ENCODE peak calls at places on chromosomes 3 and 15, in six cellular contexts. One of them, this sample, is unnamed.

GRCh38 chr3:9067352-9067975 is 104.2 kb upstream of the RAD18 start:
- DNase-seq in AG04450: peak
- DNase-seq in SK-N-SH: peak
- DNase-seq in stomach: peak
- DNase-seq in A549: peak
- DNase-seq in chondrocyte: no peak
- DNase-seq in this sample: peak

GRCh38 chr3:16322189-16322588 is 57.2 kb downstream of the OXNAD1 start:
- DNase-seq in AG04450: no peak
- DNase-seq in SK-N-SH: no peak
- DNase-seq in stomach: no peak
- DNase-seq in A549: no peak
- DNase-seq in chondrocyte: no peak
- DNase-seq in this sample: no peak

GRCh38 chr3:119084371-119085069 is 49.9 kb upstream of the IGSF11 start:
- DNase-seq in AG04450: no peak
- DNase-seq in SK-N-SH: no peak
- DNase-seq in stomach: no peak
- DNase-seq in A549: peak
- DNase-seq in chondrocyte: peak
- DNase-seq in this sample: peak

GRCh38 chr3:101548527-101549105 is 13.1 kb upstream of the TRMT10C start:
- DNase-seq in AG04450: no peak
- DNase-seq in SK-N-SH: no peak
- DNase-seq in stomach: no peak
- DNase-seq in A549: no peak
- DNase-seq in chondrocyte: no peak
- DNase-seq in this sample: no peak

GRCh38 chr3:197151562-197151961 is 121.9 kb upstream of the MELTF start:
- DNase-seq in AG04450: peak
- DNase-seq in SK-N-SH: no peak
- DNase-seq in stomach: peak
- DNase-seq in A549: no peak
- DNase-seq in chondrocyte: no peak
- DNase-seq in this sample: peak

GRCh38 chr15:74589826-74590225 is 25.8 kb upstream of the CLK3 start:
- DNase-seq in AG04450: no peak
- DNase-seq in SK-N-SH: no peak
- DNase-seq in stomach: no peak
- DNase-seq in A549: no peak
- DNase-seq in chondrocyte: no peak
- DNase-seq in this sample: no peak

GRCh38 chr15:51229907-51230328 is 108.5 kb downstream of the CYP19A1 start:
- DNase-seq in AG04450: no peak
- DNase-seq in SK-N-SH: peak
- DNase-seq in stomach: no peak
- DNase-seq in A549: peak
- DNase-seq in chondrocyte: no peak
- DNase-seq in this sample: peak

GRCh38 chr3:66490214-66490613 is 10.6 kb downstream of the LRIG1 start:
- DNase-seq in AG04450: peak
- DNase-seq in SK-N-SH: no peak
- DNase-seq in stomach: peak
- DNase-seq in A549: no peak
- DNase-seq in chondrocyte: no peak
- DNase-seq in this sample: no peak

GRCh38 chr3:106963446-106963845 is 413.8 kb upstream of the CCDC54 start:
- DNase-seq in AG04450: no peak
- DNase-seq in SK-N-SH: no peak
- DNase-seq in stomach: no peak
- DNase-seq in A549: no peak
- DNase-seq in chondrocyte: no peak
- DNase-seq in this sample: no peak

GRCh38 chr3:89446593-89446992 is 339.2 kb downstream of the EPHA3 start:
- DNase-seq in AG04450: no peak
- DNase-seq in SK-N-SH: no peak
- DNase-seq in stomach: no peak
- DNase-seq in A549: no peak
- DNase-seq in chondrocyte: no peak
- DNase-seq in this sample: no peak

GRCh38 chr3:61841111-61841845 is 279.9 kb downstream of the PTPRG start:
- DNase-seq in AG04450: no peak
- DNase-seq in SK-N-SH: no peak
- DNase-seq in stomach: no peak
- DNase-seq in A549: no peak
- DNase-seq in chondrocyte: no peak
- DNase-seq in this sample: no peak

GRCh38 chr3:24192004-24192403 is 246.9 kb downstream of the NR1D2 start:
- DNase-seq in AG04450: no peak
- DNase-seq in SK-N-SH: peak
- DNase-seq in stomach: no peak
- DNase-seq in A549: no peak
- DNase-seq in chondrocyte: no peak
- DNase-seq in this sample: no peak

GRCh38 chr3:100869787-100870186 is 123.4 kb downstream of the ABI3BP start:
- DNase-seq in AG04450: no peak
- DNase-seq in SK-N-SH: no peak
- DNase-seq in stomach: no peak
- DNase-seq in A549: no peak
- DNase-seq in chondrocyte: no peak
- DNase-seq in this sample: no peak

GRCh38 chr3:177300039-177300833 is 103.0 kb upstream of the TBL1XR1 start:
- DNase-seq in AG04450: peak
- DNase-seq in SK-N-SH: no peak
- DNase-seq in stomach: peak
- DNase-seq in A549: no peak
- DNase-seq in chondrocyte: no peak
- DNase-seq in this sample: peak

GRCh38 chr15:96720251-96720650 is 389.8 kb downstream of the NR2F2 start:
- DNase-seq in AG04450: no peak
- DNase-seq in SK-N-SH: no peak
- DNase-seq in stomach: no peak
- DNase-seq in A549: no peak
- DNase-seq in chondrocyte: no peak
- DNase-seq in this sample: no peak

GRCh38 chr3:157313186-157313585 is 123.5 kb upstream of the PTX3 start:
- DNase-seq in AG04450: no peak
- DNase-seq in SK-N-SH: no peak
- DNase-seq in stomach: no peak
- DNase-seq in A549: no peak
- DNase-seq in chondrocyte: no peak
- DNase-seq in this sample: no peak
- TF ChIP-seq CTCF in AG04450: no peak
- TF ChIP-seq CTCF in SK-N-SH: no peak
- TF ChIP-seq CTCF in stomach: no peak
- TF ChIP-seq CTCF in A549: no peak
- TF ChIP-seq CTCF in chondrocyte: no peak
- TF ChIP-seq CTCF in this sample: no peak

GRCh38 chr15:90388462-90389182 is 580 bp downstream of the IQGAP1 start:
- DNase-seq in AG04450: no peak
- DNase-seq in SK-N-SH: no peak
- DNase-seq in stomach: peak
- DNase-seq in A549: peak
- DNase-seq in chondrocyte: no peak
- DNase-seq in this sample: no peak
- TF ChIP-seq CTCF in AG04450: no peak
- TF ChIP-seq CTCF in SK-N-SH: no peak
- TF ChIP-seq CTCF in stomach: no peak
- TF ChIP-seq CTCF in A549: no peak
- TF ChIP-seq CTCF in chondrocyte: peak
- TF ChIP-seq CTCF in this sample: no peak

DNA sequence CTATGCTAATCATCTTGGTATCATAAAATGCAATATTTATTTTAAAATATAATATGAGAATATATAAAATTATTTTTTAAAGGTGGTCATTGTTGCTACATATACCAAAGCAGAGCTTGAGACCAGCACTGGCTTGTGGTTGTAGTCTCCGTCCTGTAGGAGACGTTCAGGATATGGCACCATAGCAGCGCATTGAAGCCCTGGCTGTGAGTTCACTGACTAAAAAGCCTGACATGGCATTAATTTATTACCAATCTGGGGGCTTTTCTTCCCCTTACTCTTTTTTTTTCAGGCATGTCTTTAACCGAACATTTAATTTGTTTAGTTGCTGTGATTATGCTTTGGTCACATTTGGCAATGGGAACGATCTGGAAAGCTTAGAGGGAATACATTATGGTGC is 108.6 kb downstream of the ZIC4 start:
- DNase-seq in AG04450: no peak
- DNase-seq in SK-N-SH: no peak
- DNase-seq in stomach: no peak
- DNase-seq in A549: no peak
- DNase-seq in chondrocyte: no peak
- DNase-seq in this sample: no peak
- TF ChIP-seq CTCF in AG04450: no peak
- TF ChIP-seq CTCF in SK-N-SH: no peak
- TF ChIP-seq CTCF in stomach: no peak
- TF ChIP-seq CTCF in A549: no peak
- TF ChIP-seq CTCF in chondrocyte: no peak
- TF ChIP-seq CTCF in this sample: no peak

GRCh38 chr15:45111390-45112142 is 2.4 kb downstream of the DUOX2 start:
- DNase-seq in AG04450: no peak
- DNase-seq in SK-N-SH: peak
- DNase-seq in stomach: no peak
- DNase-seq in A549: no peak
- DNase-seq in chondrocyte: peak
- DNase-seq in this sample: no peak
- TF ChIP-seq CTCF in AG04450: no peak
- TF ChIP-seq CTCF in SK-N-SH: no peak
- TF ChIP-seq CTCF in stomach: no peak
- TF ChIP-seq CTCF in A549: no peak
- TF ChIP-seq CTCF in chondrocyte: no peak
- TF ChIP-seq CTCF in this sample: peak

DNA sequence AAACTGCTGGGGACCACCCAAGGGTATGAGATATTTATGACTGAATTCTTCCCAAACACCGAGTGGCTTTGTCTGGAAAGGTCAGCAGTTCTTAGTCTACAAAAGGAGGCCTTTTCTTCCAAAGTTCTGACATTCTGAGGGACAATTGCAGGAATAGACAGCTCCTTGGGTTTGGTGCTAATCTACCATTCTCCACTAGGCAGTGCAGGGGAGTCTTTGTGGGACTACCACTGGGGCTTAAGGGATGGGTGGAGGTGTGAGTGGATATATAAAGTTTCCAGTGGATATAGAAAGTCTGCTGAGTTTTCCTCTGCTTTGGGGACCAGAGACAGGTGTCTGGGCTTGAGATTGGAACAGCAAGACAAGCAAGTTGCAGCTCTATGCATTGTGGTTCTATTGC is 62.7 kb downstream of the EXOG start:
- DNase-seq in AG04450: no peak
- DNase-seq in SK-N-SH: no peak
- DNase-seq in stomach: no peak
- DNase-seq in A549: no peak
- DNase-seq in chondrocyte: no peak
- DNase-seq in this sample: no peak
- TF ChIP-seq CTCF in AG04450: no peak
- TF ChIP-seq CTCF in SK-N-SH: no peak
- TF ChIP-seq CTCF in stomach: no peak
- TF ChIP-seq CTCF in A549: no peak
- TF ChIP-seq CTCF in chondrocyte: no peak
- TF ChIP-seq CTCF in this sample: no peak

DNA sequence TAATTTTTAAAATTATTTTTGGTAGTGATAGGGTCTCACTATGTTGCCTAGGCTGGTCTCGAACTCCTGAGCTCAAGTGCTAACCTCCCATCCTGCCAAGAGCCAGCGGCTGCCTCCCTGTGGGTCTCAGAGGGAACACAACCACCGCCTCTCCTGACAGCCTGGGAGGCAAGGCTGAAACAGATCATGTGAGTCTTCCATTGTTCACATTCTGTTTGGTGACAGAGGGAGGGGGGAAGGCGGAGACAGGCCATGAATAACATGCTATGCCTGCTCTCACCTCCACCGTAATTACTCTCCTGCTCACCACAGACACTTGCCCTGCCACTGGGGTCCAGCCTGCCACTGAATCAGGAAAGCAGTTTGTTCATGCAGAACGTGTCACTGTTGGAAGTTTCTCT is 78.3 kb upstream of the RASGRF1 start:
- DNase-seq in AG04450: no peak
- DNase-seq in SK-N-SH: no peak
- DNase-seq in stomach: no peak
- DNase-seq in A549: no peak
- DNase-seq in chondrocyte: peak
- DNase-seq in this sample: peak
- TF ChIP-seq CTCF in AG04450: no peak
- TF ChIP-seq CTCF in SK-N-SH: no peak
- TF ChIP-seq CTCF in stomach: no peak
- TF ChIP-seq CTCF in A549: no peak
- TF ChIP-seq CTCF in chondrocyte: peak
- TF ChIP-seq CTCF in this sample: peak

DNA sequence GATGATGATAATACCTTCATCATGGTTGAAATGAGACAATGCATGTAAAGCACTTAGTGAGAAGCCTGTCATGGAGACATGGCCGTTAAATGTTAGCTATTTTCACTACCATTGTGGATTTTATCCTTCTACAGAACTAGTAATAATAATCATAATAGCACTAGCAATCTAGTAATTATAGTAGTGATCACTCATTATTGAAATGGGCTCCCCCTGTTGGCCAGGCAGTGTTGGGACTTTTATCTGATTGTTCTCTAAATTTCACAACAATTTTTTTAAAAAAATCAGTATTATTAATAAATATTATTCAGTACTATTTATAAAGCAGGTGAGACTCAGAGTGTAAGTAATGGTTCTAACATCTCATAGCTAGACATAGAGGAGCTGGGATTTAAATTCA is 396.3 kb downstream of the IL5RA start:
- DNase-seq in AG04450: no peak
- DNase-seq in SK-N-SH: no peak
- DNase-seq in stomach: no peak
- DNase-seq in A549: no peak
- DNase-seq in chondrocyte: no peak
- DNase-seq in this sample: no peak
- TF ChIP-seq CTCF in AG04450: peak
- TF ChIP-seq CTCF in SK-N-SH: no peak
- TF ChIP-seq CTCF in stomach: no peak
- TF ChIP-seq CTCF in A549: peak
- TF ChIP-seq CTCF in chondrocyte: peak
- TF ChIP-seq CTCF in this sample: no peak

DNA sequence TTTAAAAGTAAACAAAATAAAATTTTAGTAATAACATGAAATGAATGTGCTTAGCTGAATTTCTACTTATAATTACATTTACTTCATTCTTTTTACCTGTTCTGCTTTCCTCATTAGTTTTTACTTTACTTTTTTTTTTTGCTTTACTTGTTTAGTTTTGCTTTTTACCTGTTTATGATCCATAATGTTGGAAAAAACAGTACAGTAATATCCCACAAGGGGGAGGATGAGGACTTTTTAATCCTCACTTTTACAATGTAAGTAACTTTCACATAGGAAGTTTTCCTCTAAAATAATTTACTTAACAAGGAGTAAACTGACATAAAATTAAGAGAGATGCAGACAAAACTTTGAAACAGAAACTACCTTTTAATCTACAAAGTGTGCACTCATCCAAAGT is 268.7 kb downstream of the TBC1D5 start:
- DNase-seq in AG04450: no peak
- DNase-seq in SK-N-SH: peak
- DNase-seq in stomach: no peak
- DNase-seq in A549: no peak
- DNase-seq in chondrocyte: no peak
- DNase-seq in this sample: peak
- TF ChIP-seq CTCF in AG04450: peak
- TF ChIP-seq CTCF in SK-N-SH: peak
- TF ChIP-seq CTCF in stomach: no peak
- TF ChIP-seq CTCF in A549: peak
- TF ChIP-seq CTCF in chondrocyte: peak
- TF ChIP-seq CTCF in this sample: no peak